ENCODE peak calls at places on chromosomes 2 and 18, in four cellular contexts. Z is brain microvascular endothelial cell, B is GM12865, S is B cell. W is an unnamed sample.

GRCh38 chr2:64787698-64788097 is 134.0 kb upstream of the SERTAD2 start:
- DNase-seq in Z (no peak), B (no peak), S (no peak), W (no peak)

GRCh38 chr2:177405029-177405692 is 12.6 kb downstream of the AGPS start:
- DNase-seq in Z (no peak), B (no peak), S (no peak), W (no peak)

GRCh38 chr2:198314559-198315153 is 510.3 kb downstream of the PLCL1 start:
- DNase-seq in Z (peak), B (peak), S (no peak), W (no peak)

GRCh38 chr2:231383701-231384435 is 11.6 kb upstream of the B3GNT7 start:
- DNase-seq in Z (no peak), B (no peak), S (no peak), W (no peak)

GRCh38 chr2:457287-457686 is 169.4 kb upstream of the ALKAL2 start:
- DNase-seq in Z (no peak), B (no peak), S (no peak), W (no peak)

GRCh38 chr18:34121157-34121807 is 103.4 kb downstream of the NOL4 start:
- DNase-seq in Z (peak), B (peak), S (no peak), W (no peak)

GRCh38 chr2:19746611-19747309 is 155.0 kb downstream of the TTC32 start:
- DNase-seq in Z (no peak), B (peak), S (no peak), W (peak)

GRCh38 chr2:174442546-174443510 is 44.0 kb downstream of the GPR155 start:
- DNase-seq in Z (peak), B (no peak), S (no peak), W (no peak)

GRCh38 chr2:48445091-48445725 is 84.7 kb upstream of the STON1 start:
- DNase-seq in Z (no peak), B (no peak), S (no peak), W (no peak)

GRCh38 chr18:24023185-24023814 is 8.7 kb downstream of the TTC39C start:
- DNase-seq in Z (no peak), B (no peak), S (no peak), W (no peak)

GRCh38 chr2:207711750-207712487 is 479 bp downstream of the CCNYL1 start:
- DNase-seq in Z (peak), B (peak), S (peak), W (peak)

GRCh38 chr2:235614900-235615712 is 121.3 kb downstream of the AGAP1 start:
- DNase-seq in Z (peak), B (no peak), S (no peak), W (no peak)

GRCh38 chr2:157822533-157822932 is 53.6 kb downstream of the ACVR1 start:
- DNase-seq in Z (no peak), B (no peak), S (no peak), W (no peak)

GRCh38 chr18:52426041-52426440 is 86.0 kb downstream of the DCC start:
- DNase-seq in Z (no peak), B (no peak), S (no peak), W (no peak)

GRCh38 chr2:96175951-96176350 is 30.7 kb upstream of the DUSP2 start:
- DNase-seq in Z (peak), B (peak), S (no peak), W (peak)

GRCh38 chr2:45607701-45608100 is 3.4 kb downstream of the SRBD1 start:
- DNase-seq in Z (peak), B (no peak), S (no peak), W (no peak)

GRCh38 chr2:234203135-234203984 is 152.9 kb downstream of the SPP2 start:
- DNase-seq in Z (peak), B (no peak), S (no peak), W (no peak)

GRCh38 chr2:57842531-57842930 is 204.1 kb upstream of the VRK2 start:
- DNase-seq in Z (no peak), B (no peak), S (no peak), W (no peak)

GRCh38 chr2:94759211-94759610 is 112.0 kb upstream of the TEKT4 start:
- DNase-seq in Z (no peak), B (peak), S (no peak), W (no peak)
- TF ChIP-seq CTCF in Z (no peak), B (no peak), S (no peak), W (no peak)

GRCh38 chr2:145119225-145119624 is 599.3 kb upstream of the ZEB2 start:
- DNase-seq in Z (no peak), B (peak), S (no peak), W (peak)
- TF ChIP-seq CTCF in Z (no peak), B (no peak), S (no peak), W (no peak)

GRCh38 chr2:190181066-190181681 is 118.6 kb upstream of the MSTN start:
- DNase-seq in Z (no peak), B (peak), S (no peak), W (no peak)

GRCh38 chr2:190178066-190178722 is 115.7 kb upstream of the MSTN start:
- DNase-seq in Z (no peak), B (no peak), S (no peak), W (no peak)

GRCh38 chr2:190182071-190182524 is 119.6 kb upstream of the MSTN start:
- DNase-seq in Z (no peak), B (peak), S (no peak), W (no peak)

GRCh38 chr2:190179754-190180312 is 117.3 kb upstream of the MSTN start:
- DNase-seq in Z (no peak), B (peak), S (no peak), W (peak)

GRCh38 chr2:190180313-190181065 is 118.0 kb upstream of the MSTN start:
- DNase-seq in Z (no peak), B (peak), S (peak), W (peak)
- TF ChIP-seq CTCF in Z (peak), B (peak), S (peak), W (peak)

GRCh38 chr2:240467659-240468299 is 32.3 kb downstream of the GPC1 start:
- DNase-seq in Z (no peak), B (no peak), S (peak), W (no peak)
- TF ChIP-seq CTCF in Z (peak), B (no peak), S (no peak), W (no peak)

GRCh38 chr2:100033976-100034375 is 108.4 kb downstream of the AFF3 start:
- DNase-seq in Z (no peak), B (no peak), S (no peak), W (no peak)

GRCh38 chr2:100034431-100034830 is 108.0 kb downstream of the AFF3 start:
- DNase-seq in Z (no peak), B (no peak), S (no peak), W (no peak)

GRCh38 chr2:100031604-100032003 is 110.8 kb downstream of the AFF3 start:
- DNase-seq in Z (no peak), B (no peak), S (no peak), W (no peak)

DNA sequence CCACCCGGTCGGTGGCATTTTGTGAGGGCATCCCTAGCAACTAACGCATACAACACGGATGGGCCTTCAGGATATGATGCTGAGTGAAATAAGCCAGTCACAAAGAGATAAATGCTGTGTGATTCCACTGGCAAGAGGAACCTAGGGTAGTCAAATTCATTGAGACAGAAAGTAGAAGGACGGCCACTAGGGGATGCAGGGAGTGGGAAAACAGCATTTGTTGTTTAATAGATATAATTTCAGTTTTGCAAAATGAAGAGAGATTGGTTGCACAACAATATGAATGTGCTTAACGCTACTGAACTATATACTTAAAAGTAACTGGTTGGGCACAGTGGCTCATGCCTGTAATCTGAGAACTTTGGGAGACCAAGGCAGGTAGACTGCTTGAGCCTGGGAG is 112.9 kb downstream of the AFF3 start:
- DNase-seq in Z (no peak), B (no peak), S (no peak), W (no peak)
- TF ChIP-seq CTCF in Z (peak), B (no peak), S (no peak), W (no peak)

W was measured in GM10248.